ENCODE peak calls at places on chromosomes 13 and 19, in nine cellular contexts. R is HL-60, Q is fibroblast of mammary gland, G is breast epithelium, W is neural progenitor cell, F is tibial nerve, X is mammary epithelial cell, Y is Caco-2, K is AG04450. H is an unnamed sample.

GRCh38 chr19:13079542-13079986 is 23.1 kb downstream of the LYL1 start:
- DNase-seq in R (peak; percentile 62), Q (peak; percentile 83), G (no peak), W (no peak), F (no peak), X (no peak), Y (no peak), K (no peak), H (no peak)

GRCh38 chr13:27131202-27131623 is 40.4 kb downstream of the USP12 start:
- DNase-seq in R (no peak), Q (peak; percentile 65), G (no peak), W (no peak), F (no peak), X (peak; percentile 98), Y (no peak), K (no peak), H (peak; percentile 97)

GRCh38 chr13:24861617-24862362 is 97.8 kb downstream of the RNF17 start:
- DNase-seq in R (no peak), Q (no peak), G (no peak), W (no peak), F (no peak), X (no peak), Y (no peak), K (no peak), H (no peak)

GRCh38 chr19:51727349-51727880 is 3.6 kb upstream of the HAS1 start:
- DNase-seq in R (no peak), Q (peak; percentile 87), G (no peak), W (no peak), F (no peak), X (peak; percentile 91), Y (no peak), K (no peak), H (no peak)

GRCh38 chr13:21478881-21479808 is 20.0 kb upstream of the ZDHHC20 start:
- DNase-seq in R (no peak), Q (peak; percentile 82), G (no peak), W (peak; percentile 80), F (peak; percentile 59), X (peak; percentile 57), Y (peak; percentile 69), K (peak; percentile 47), H (peak; percentile 52)

GRCh38 chr13:51332566-51333361 is 6.7 kb upstream of the SERPINE3 start:
- DNase-seq in R (no peak), Q (no peak), G (no peak), W (no peak), F (no peak), X (no peak), Y (no peak), K (no peak), H (no peak)

GRCh38 chr13:107222619-107223018 is 654.7 kb upstream of the ARGLU1 start:
- DNase-seq in R (no peak), Q (no peak), G (no peak), W (no peak), F (no peak), X (no peak), Y (no peak), K (no peak), H (no peak)

GRCh38 chr13:36815069-36815468 is 4.0 kb upstream of the RFXAP start:
- DNase-seq in R (no peak), Q (no peak), G (no peak), W (no peak), F (no peak), X (no peak), Y (peak; percentile 13), K (no peak), H (no peak)

GRCh38 chr19:49150106-49150943 is 4.9 kb downstream of the HRC start:
- DNase-seq in R (peak; percentile 75), Q (peak; percentile 67), G (peak; percentile 76), W (peak; percentile 94), F (peak; percentile 66), X (peak; percentile 68), Y (peak; percentile 92), K (no peak), H (no peak)

GRCh38 chr19:51706296-51706695 is 13.2 kb downstream of the SPACA6 start:
- DNase-seq in R (no peak), Q (no peak), G (no peak), W (no peak), F (no peak), X (no peak), Y (no peak), K (no peak), H (no peak)

GRCh38 chr13:39766464-39767167 is 111.2 kb downstream of the COG6 start:
- DNase-seq in R (no peak), Q (no peak), G (no peak), W (no peak), F (no peak), X (no peak), Y (no peak), K (no peak), H (no peak)

GRCh38 chr19:42872608-42873007 is 6.9 kb downstream of the PSG1 start:
- DNase-seq in R (no peak), Q (peak; percentile 7), G (no peak), W (no peak), F (no peak), X (no peak), Y (no peak), K (no peak), H (no peak)
- TF ChIP-seq CTCF in R (no peak), Q (peak; percentile 25), G (no peak), W (no peak), F (no peak), X (peak; percentile 15), Y (no peak), K (no peak), H (no peak)

GRCh38 chr19:18606281-18607221 is at the start of gene CRLF1:
- DNase-seq in R (no peak), Q (no peak), G (no peak), W (peak; percentile 55), F (no peak), X (no peak), Y (no peak), K (no peak), H (no peak)

GRCh38 chr19:18603958-18604819 is 2.4 kb downstream of the CRLF1 start:
- DNase-seq in R (no peak), Q (no peak), G (no peak), W (peak; percentile 68), F (no peak), X (no peak), Y (no peak), K (no peak), H (no peak)

GRCh38 chr19:18605196-18605545 is 1.4 kb downstream of the CRLF1 start:
- DNase-seq in R (no peak), Q (no peak), G (no peak), W (no peak), F (no peak), X (no peak), Y (no peak), K (no peak), H (no peak)

GRCh38 chr19:18604820-18605159 is 1.8 kb downstream of the CRLF1 start:
- DNase-seq in R (no peak), Q (no peak), G (no peak), W (no peak), F (no peak), X (no peak), Y (no peak), K (no peak), H (no peak)

DNA sequence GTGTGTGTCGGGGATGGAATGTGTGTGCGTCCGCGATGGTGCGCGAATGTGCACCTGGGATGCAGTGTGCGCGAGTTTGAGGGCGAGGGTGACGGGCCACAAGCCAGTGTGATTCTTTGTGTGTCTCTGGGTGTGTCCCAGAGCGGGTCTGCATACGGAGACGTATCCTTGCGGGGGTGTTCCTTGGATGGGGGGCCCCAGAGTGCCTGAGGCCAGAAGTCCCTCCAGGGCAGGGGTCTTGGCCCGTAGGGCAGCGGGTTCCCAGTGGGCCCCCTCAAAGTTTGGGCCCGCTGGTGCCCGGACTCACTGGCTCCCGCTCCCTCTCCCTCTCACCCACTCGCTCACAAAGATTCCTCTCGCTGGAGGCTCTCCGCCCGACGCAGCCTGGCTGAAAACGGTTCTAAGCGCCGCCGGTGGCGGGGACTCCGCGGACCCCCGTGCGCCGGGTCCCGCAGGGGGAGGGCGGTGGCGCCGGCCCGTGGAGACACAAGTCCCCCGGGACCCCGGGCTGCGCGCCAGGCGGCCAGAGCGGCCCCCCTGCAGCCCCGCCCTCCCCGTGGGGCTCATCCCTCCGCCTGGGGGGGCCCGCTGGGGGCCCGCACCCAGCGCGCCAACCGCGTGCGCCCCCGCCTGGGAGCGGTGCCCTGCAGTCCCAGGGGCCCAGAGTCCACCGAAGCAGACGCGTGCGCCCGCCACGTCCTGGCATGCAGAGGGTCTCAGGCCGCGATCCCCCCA is 886 bp downstream of the CRLF1 start:
- DNase-seq in R (no peak), Q (no peak), G (no peak), W (peak; percentile 47), F (no peak), X (no peak), Y (no peak), K (no peak), H (no peak)
- H3K4me3 ChIP-seq in R (no peak overlapping the region), Q (no peak overlapping the region), G (peak overlapping the region; percentile 47), W (no peak overlapping the region), F (peak overlapping the region; percentile 0), X (no peak overlapping the region), Y (peak overlapping the region; percentile 8), K (no peak overlapping the region), H (no peak overlapping the region)

DNA sequence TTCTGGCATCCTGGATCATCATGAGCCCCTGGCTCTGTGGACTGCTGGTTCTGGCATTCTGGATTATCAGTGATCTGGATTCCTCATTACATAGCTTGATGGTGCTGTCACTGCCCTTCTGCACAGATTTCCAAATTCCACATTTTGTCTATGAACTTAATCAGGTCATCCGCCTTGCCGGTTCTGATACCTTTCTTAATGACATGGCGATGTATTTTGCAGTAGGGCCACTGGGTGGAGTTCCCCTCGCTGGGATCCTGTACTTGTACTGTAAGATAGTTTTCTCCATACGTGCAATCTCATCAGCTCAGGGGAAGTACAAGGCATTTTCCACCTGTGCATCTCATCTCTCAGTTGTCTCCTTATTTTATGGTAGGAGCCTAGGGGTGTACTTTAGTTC is 24.4 kb upstream of the OR7C2 start:
- DNase-seq in R (no peak), Q (no peak), G (no peak), W (no peak), F (no peak), X (no peak), Y (no peak), K (no peak), H (no peak)
- TF ChIP-seq CTCF in R (no peak), Q (no peak), G (no peak), W (no peak), F (no peak), X (peak; percentile 19), Y (no peak), K (no peak), H (peak; percentile 33)

GRCh38 chr19:7916137-7916907 is 1.7 kb downstream of the TGFBR3L start:
- DNase-seq in R (peak; percentile 59), Q (no peak), G (no peak), W (peak; percentile 74), F (no peak), X (no peak), Y (peak; percentile 65), K (no peak), H (no peak)

GRCh38 chr19:7916908-7917291 is 2.3 kb downstream of the TGFBR3L start:
- DNase-seq in R (no peak), Q (no peak), G (no peak), W (no peak), F (no peak), X (no peak), Y (no peak), K (no peak), H (no peak)

GRCh38 chr19:7914598-7915045 is at the start of gene TGFBR3L:
- DNase-seq in R (no peak), Q (no peak), G (no peak), W (no peak), F (no peak), X (no peak), Y (no peak), K (no peak), H (no peak)

GRCh38 chr19:7914099-7914498 is 531 bp upstream of the TGFBR3L start:
- DNase-seq in R (no peak), Q (no peak), G (no peak), W (no peak), F (no peak), X (no peak), Y (no peak), K (no peak), H (no peak)

GRCh38 chr19:7915250-7916136 is 863 bp downstream of the TGFBR3L start:
- DNase-seq in R (no peak), Q (no peak), G (no peak), W (no peak), F (no peak), X (no peak), Y (no peak), K (no peak), H (no peak)
- H3K4me3 ChIP-seq in R (peak overlapping the region; percentile 44), Q (peak overlapping the region; percentile 10), G (no peak overlapping the region), W (peak overlapping the region; percentile 59), F (no peak overlapping the region), X (no peak overlapping the region), Y (peak overlapping the region; percentile 58), K (peak overlapping the region; percentile 40), H (peak overlapping the region; percentile 29)

H was measured in GM12864.